ENCODE peak calls at places on chromosomes 11 and 22, in ten cellular contexts. One of them, this sample, is unnamed.

GRCh38 chr11:12506502-12506921 is 129.1 kb downstream of the PARVA start:
- DNase-seq in A549: no peak
- DNase-seq in LNCaP clone FGC: no peak
- DNase-seq in AG04449: no peak
- DNase-seq in body of pancreas: no peak
- DNase-seq in AG09309: peak
- DNase-seq in colonic mucosa: no peak
- DNase-seq in right lobe of liver: no peak
- DNase-seq in K562: no peak
- DNase-seq in lower leg skin: no peak
- DNase-seq in this sample: no peak

GRCh38 chr11:23473782-23474181 is 613.5 kb upstream of the CCDC179 start:
- DNase-seq in A549: no peak
- DNase-seq in LNCaP clone FGC: no peak
- DNase-seq in AG04449: no peak
- DNase-seq in body of pancreas: no peak
- DNase-seq in AG09309: no peak
- DNase-seq in colonic mucosa: no peak
- DNase-seq in right lobe of liver: no peak
- DNase-seq in K562: no peak
- DNase-seq in lower leg skin: no peak
- DNase-seq in this sample: no peak

GRCh38 chr11:73189315-73189714 is 28.8 kb upstream of the P2RY2 start:
- DNase-seq in A549: no peak
- DNase-seq in LNCaP clone FGC: no peak
- DNase-seq in AG04449: no peak
- DNase-seq in body of pancreas: no peak
- DNase-seq in AG09309: no peak
- DNase-seq in colonic mucosa: no peak
- DNase-seq in right lobe of liver: no peak
- DNase-seq in K562: no peak
- DNase-seq in lower leg skin: peak
- DNase-seq in this sample: no peak

GRCh38 chr22:45212306-45212709 is 28.4 kb downstream of the KIAA0930 start:
- DNase-seq in A549: peak
- DNase-seq in LNCaP clone FGC: no peak
- DNase-seq in AG04449: peak
- DNase-seq in body of pancreas: no peak
- DNase-seq in AG09309: peak
- DNase-seq in colonic mucosa: peak
- DNase-seq in right lobe of liver: peak
- DNase-seq in K562: no peak
- DNase-seq in lower leg skin: peak
- DNase-seq in this sample: no peak

GRCh38 chr11:59106363-59107336 is at the start of gene FAM111B:
- DNase-seq in A549: peak
- DNase-seq in LNCaP clone FGC: peak
- DNase-seq in AG04449: peak
- DNase-seq in body of pancreas: peak
- DNase-seq in AG09309: peak
- DNase-seq in colonic mucosa: peak
- DNase-seq in right lobe of liver: peak
- DNase-seq in K562: peak
- DNase-seq in lower leg skin: peak
- DNase-seq in this sample: peak

GRCh38 chr11:73260127-73260457 is 12.0 kb upstream of the P2RY6 start:
- DNase-seq in A549: no peak
- DNase-seq in LNCaP clone FGC: no peak
- DNase-seq in AG04449: no peak
- DNase-seq in body of pancreas: no peak
- DNase-seq in AG09309: no peak
- DNase-seq in colonic mucosa: no peak
- DNase-seq in right lobe of liver: no peak
- DNase-seq in K562: no peak
- DNase-seq in lower leg skin: peak
- DNase-seq in this sample: no peak

GRCh38 chr11:76512851-76513653 is 68.2 kb downstream of the EMSY start:
- DNase-seq in A549: no peak
- DNase-seq in LNCaP clone FGC: no peak
- DNase-seq in AG04449: no peak
- DNase-seq in body of pancreas: no peak
- DNase-seq in AG09309: peak
- DNase-seq in colonic mucosa: no peak
- DNase-seq in right lobe of liver: no peak
- DNase-seq in K562: no peak
- DNase-seq in lower leg skin: no peak
- DNase-seq in this sample: no peak

GRCh38 chr11:126352934-126353801 is 2.3 kb upstream of the ST3GAL4 start:
- DNase-seq in A549: no peak
- DNase-seq in LNCaP clone FGC: no peak
- DNase-seq in AG04449: no peak
- DNase-seq in body of pancreas: no peak
- DNase-seq in AG09309: peak
- DNase-seq in colonic mucosa: no peak
- DNase-seq in right lobe of liver: no peak
- DNase-seq in K562: peak
- DNase-seq in lower leg skin: no peak
- DNase-seq in this sample: no peak

GRCh38 chr11:68398870-68399865 is 61.4 kb upstream of the PPP6R3 start:
- DNase-seq in A549: no peak
- DNase-seq in LNCaP clone FGC: no peak
- DNase-seq in AG04449: no peak
- DNase-seq in body of pancreas: no peak
- DNase-seq in AG09309: no peak
- DNase-seq in colonic mucosa: no peak
- DNase-seq in right lobe of liver: no peak
- DNase-seq in K562: peak
- DNase-seq in lower leg skin: no peak
- DNase-seq in this sample: no peak

GRCh38 chr11:48006301-48006992 is 26.1 kb downstream of the PTPRJ start:
- DNase-seq in A549: no peak
- DNase-seq in LNCaP clone FGC: no peak
- DNase-seq in AG04449: no peak
- DNase-seq in body of pancreas: no peak
- DNase-seq in AG09309: peak
- DNase-seq in colonic mucosa: no peak
- DNase-seq in right lobe of liver: no peak
- DNase-seq in K562: peak
- DNase-seq in lower leg skin: no peak
- DNase-seq in this sample: no peak

GRCh38 chr11:17548444-17548843 is 1.4 kb downstream of the OTOG start:
- DNase-seq in A549: peak
- DNase-seq in LNCaP clone FGC: no peak
- DNase-seq in AG04449: no peak
- DNase-seq in body of pancreas: no peak
- DNase-seq in AG09309: no peak
- DNase-seq in colonic mucosa: no peak
- DNase-seq in right lobe of liver: no peak
- DNase-seq in K562: peak
- DNase-seq in lower leg skin: no peak
- DNase-seq in this sample: no peak

GRCh38 chr22:39466228-39467006 is 9.6 kb downstream of the MGAT3 start:
- DNase-seq in A549: no peak
- DNase-seq in LNCaP clone FGC: no peak
- DNase-seq in AG04449: no peak
- DNase-seq in body of pancreas: no peak
- DNase-seq in AG09309: no peak
- DNase-seq in colonic mucosa: no peak
- DNase-seq in right lobe of liver: no peak
- DNase-seq in K562: peak
- DNase-seq in lower leg skin: no peak
- DNase-seq in this sample: no peak

GRCh38 chr22:39463931-39464390 is 7.1 kb downstream of the MGAT3 start:
- DNase-seq in A549: no peak
- DNase-seq in LNCaP clone FGC: peak
- DNase-seq in AG04449: no peak
- DNase-seq in body of pancreas: no peak
- DNase-seq in AG09309: no peak
- DNase-seq in colonic mucosa: no peak
- DNase-seq in right lobe of liver: peak
- DNase-seq in K562: no peak
- DNase-seq in lower leg skin: no peak
- DNase-seq in this sample: no peak

GRCh38 chr22:39459681-39460080 is 2.9 kb downstream of the MGAT3 start:
- DNase-seq in A549: no peak
- DNase-seq in LNCaP clone FGC: no peak
- DNase-seq in AG04449: no peak
- DNase-seq in body of pancreas: no peak
- DNase-seq in AG09309: no peak
- DNase-seq in colonic mucosa: no peak
- DNase-seq in right lobe of liver: no peak
- DNase-seq in K562: no peak
- DNase-seq in lower leg skin: no peak
- DNase-seq in this sample: no peak

GRCh38 chr22:39463277-39463676 is 6.5 kb downstream of the MGAT3 start:
- DNase-seq in A549: no peak
- DNase-seq in LNCaP clone FGC: no peak
- DNase-seq in AG04449: no peak
- DNase-seq in body of pancreas: no peak
- DNase-seq in AG09309: no peak
- DNase-seq in colonic mucosa: no peak
- DNase-seq in right lobe of liver: peak
- DNase-seq in K562: no peak
- DNase-seq in lower leg skin: no peak
- DNase-seq in this sample: no peak

DNA sequence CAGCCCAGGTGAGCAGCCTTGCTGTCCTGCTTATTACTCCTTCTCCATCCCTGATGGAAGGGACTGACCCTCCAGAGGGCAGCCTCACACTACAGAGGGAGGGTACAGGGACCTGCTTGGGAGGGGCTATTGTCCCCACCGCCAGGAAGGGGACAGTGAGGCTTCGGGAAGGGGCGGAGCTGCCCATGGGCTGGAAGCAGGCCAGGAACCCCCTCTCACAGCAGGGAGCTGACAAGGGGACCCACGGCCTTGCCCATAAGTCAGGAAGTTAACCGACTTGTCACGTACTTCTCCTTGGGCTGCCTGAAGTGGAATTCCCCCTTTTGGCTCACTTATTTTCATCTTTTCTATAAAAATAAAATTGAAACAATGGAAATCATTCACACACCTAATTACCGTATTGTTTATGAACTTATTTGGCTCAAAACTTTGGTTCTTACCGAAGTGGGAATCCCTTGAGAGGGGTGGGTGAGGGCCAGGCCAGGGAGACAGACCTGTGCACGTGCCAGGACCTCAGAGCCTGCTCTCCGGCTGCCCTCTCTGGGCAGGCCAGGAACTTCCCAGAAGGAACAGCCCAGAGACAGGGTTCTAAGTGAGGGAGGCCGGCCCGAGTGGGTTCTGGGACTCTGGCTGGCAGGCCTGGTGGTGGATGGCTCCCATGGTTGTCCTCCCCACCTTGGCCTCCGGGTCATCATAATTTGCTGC is 5.8 kb downstream of the MGAT3 start:
- DNase-seq in A549: no peak
- DNase-seq in LNCaP clone FGC: no peak
- DNase-seq in AG04449: no peak
- DNase-seq in body of pancreas: no peak
- DNase-seq in AG09309: no peak
- DNase-seq in colonic mucosa: no peak
- DNase-seq in right lobe of liver: peak
- DNase-seq in K562: peak
- DNase-seq in lower leg skin: no peak
- DNase-seq in this sample: no peak
- TF ChIP-seq CTCF in A549: no peak
- TF ChIP-seq CTCF in LNCaP clone FGC: no peak
- TF ChIP-seq CTCF in AG04449: no peak
- TF ChIP-seq CTCF in body of pancreas: no peak
- TF ChIP-seq CTCF in AG09309: no peak
- TF ChIP-seq CTCF in colonic mucosa: no peak
- TF ChIP-seq CTCF in right lobe of liver: no peak
- TF ChIP-seq CTCF in K562: peak
- TF ChIP-seq CTCF in lower leg skin: no peak
- TF ChIP-seq CTCF in this sample: no peak

DNA sequence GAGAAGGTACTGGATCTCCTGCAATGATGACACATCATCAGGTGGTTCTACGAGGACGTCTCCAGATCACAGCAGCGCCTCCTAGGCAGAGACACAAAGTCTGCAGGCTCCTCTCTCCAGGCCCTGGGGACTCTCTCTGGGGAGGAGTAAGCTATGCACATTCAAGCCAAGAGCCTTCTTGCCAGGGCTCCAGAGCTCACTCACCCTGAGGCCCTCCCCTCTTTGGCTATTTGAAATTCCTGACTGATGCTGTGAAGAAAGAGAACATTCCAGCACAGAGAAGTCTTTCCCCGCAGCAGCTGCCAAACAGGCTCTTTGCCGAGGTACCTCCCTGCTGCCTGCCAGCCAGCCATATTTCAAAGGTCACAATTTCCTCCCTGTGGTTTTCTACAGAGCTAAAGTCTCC is 204.9 kb downstream of the CSNK2A3 start:
- DNase-seq in A549: no peak
- DNase-seq in LNCaP clone FGC: no peak
- DNase-seq in AG04449: peak
- DNase-seq in body of pancreas: peak
- DNase-seq in AG09309: peak
- DNase-seq in colonic mucosa: no peak
- DNase-seq in right lobe of liver: peak
- DNase-seq in K562: peak
- DNase-seq in lower leg skin: peak
- DNase-seq in this sample: no peak
- TF ChIP-seq CTCF in A549: no peak
- TF ChIP-seq CTCF in LNCaP clone FGC: no peak
- TF ChIP-seq CTCF in AG04449: peak
- TF ChIP-seq CTCF in body of pancreas: no peak
- TF ChIP-seq CTCF in AG09309: peak
- TF ChIP-seq CTCF in colonic mucosa: no peak
- TF ChIP-seq CTCF in right lobe of liver: no peak
- TF ChIP-seq CTCF in K562: peak
- TF ChIP-seq CTCF in lower leg skin: no peak
- TF ChIP-seq CTCF in this sample: no peak

DNA sequence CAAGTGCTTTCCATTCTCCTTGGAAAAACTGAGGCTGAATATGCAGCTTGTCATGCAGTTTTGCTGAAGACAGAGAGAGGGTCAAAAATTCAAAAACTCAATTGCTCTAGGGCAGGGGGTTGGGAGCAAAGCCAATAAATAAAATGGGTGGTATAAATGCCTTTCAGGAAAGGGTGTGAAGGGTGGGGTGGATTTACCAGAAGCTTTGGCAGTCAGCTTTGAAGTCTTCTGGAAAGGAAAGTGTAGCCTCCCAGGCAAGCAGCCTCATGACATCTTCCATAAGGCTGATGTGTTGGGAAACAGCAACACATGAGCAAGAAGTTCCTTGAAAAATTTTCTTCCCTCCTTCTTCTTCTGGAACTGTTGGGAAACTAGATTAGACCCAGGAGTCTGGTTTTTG is 38.7 kb downstream of the SNX19 start:
- DNase-seq in A549: no peak
- DNase-seq in LNCaP clone FGC: no peak
- DNase-seq in AG04449: no peak
- DNase-seq in body of pancreas: no peak
- DNase-seq in AG09309: no peak
- DNase-seq in colonic mucosa: no peak
- DNase-seq in right lobe of liver: no peak
- DNase-seq in K562: no peak
- DNase-seq in lower leg skin: no peak
- DNase-seq in this sample: no peak
- TF ChIP-seq CTCF in A549: no peak
- TF ChIP-seq CTCF in LNCaP clone FGC: no peak
- TF ChIP-seq CTCF in AG04449: no peak
- TF ChIP-seq CTCF in body of pancreas: no peak
- TF ChIP-seq CTCF in AG09309: no peak
- TF ChIP-seq CTCF in colonic mucosa: no peak
- TF ChIP-seq CTCF in right lobe of liver: no peak
- TF ChIP-seq CTCF in K562: no peak
- TF ChIP-seq CTCF in lower leg skin: no peak
- TF ChIP-seq CTCF in this sample: no peak

GRCh38 chr11:125257185-125257584 is 92.6 kb downstream of the PKNOX2 start:
- DNase-seq in A549: peak
- DNase-seq in LNCaP clone FGC: no peak
- DNase-seq in AG04449: no peak
- DNase-seq in body of pancreas: no peak
- DNase-seq in AG09309: no peak
- DNase-seq in colonic mucosa: no peak
- DNase-seq in right lobe of liver: no peak
- DNase-seq in K562: peak
- DNase-seq in lower leg skin: no peak
- DNase-seq in this sample: no peak
- TF ChIP-seq CTCF in A549: no peak
- TF ChIP-seq CTCF in LNCaP clone FGC: peak
- TF ChIP-seq CTCF in AG04449: peak
- TF ChIP-seq CTCF in body of pancreas: no peak
- TF ChIP-seq CTCF in AG09309: peak
- TF ChIP-seq CTCF in colonic mucosa: no peak
- TF ChIP-seq CTCF in right lobe of liver: no peak
- TF ChIP-seq CTCF in K562: peak
- TF ChIP-seq CTCF in lower leg skin: no peak
- TF ChIP-seq CTCF in this sample: no peak